ENCODE peak calls at places on chromosomes 5 and 9, in eight cellular contexts. U, S, P, A, X, C, L and D are unnamed samples. For H3K4me1, the result is how much of the 10 kb centered on the place peaks cover.

GRCh38 chr5:135535820-135536801 is at the start of gene NEUROG1:
- DNase-seq in X (peak), S (no peak), U (no peak), P (no peak), A (no peak), L (peak), C (no peak), D (no peak)

GRCh38 chr5:72951850-72952468 is 3.9 kb upstream of the FCHO2 start:
- DNase-seq in X (no peak), S (no peak), L (no peak), P (no peak), A (peak), U (peak), C (no peak), D (no peak)

GRCh38 chr9:121772600-121773285 is 121.3 kb downstream of the DAB2IP start:
- DNase-seq in U (no peak), S (peak), C (no peak), X (no peak), A (no peak), L (no peak), P (peak), D (peak)

GRCh38 chr5:145587308-145588071 is 247.7 kb downstream of the PRELID2 start:
- DNase-seq in P (no peak), L (no peak), C (no peak), U (peak), S (no peak), A (no peak), X (no peak), D (no peak)

GRCh38 chr9:98375138-98375726 is 119.8 kb upstream of the TBC1D2 start:
- DNase-seq in S (no peak), L (no peak), A (no peak), C (no peak), X (no peak), P (no peak), U (no peak), D (no peak)

GRCh38 chr9:121326130-121326838 is 43.8 kb downstream of the STOM start:
- DNase-seq in X (no peak), S (peak), L (no peak), C (peak), A (peak), U (no peak), P (peak), D (peak)

GRCh38 chr5:127097288-127097687 is 24.0 kb upstream of the C5orf63 start:
- DNase-seq in A (no peak), P (no peak), X (peak), S (no peak), U (no peak), L (no peak), C (no peak), D (no peak)

GRCh38 chr9:68741751-68742730 is 37.0 kb downstream of the PIP5K1B start:
- DNase-seq in S (no peak), U (no peak), C (no peak), X (no peak), A (no peak), P (no peak), L (no peak), D (no peak)

GRCh38 chr9:97511762-97512429 is 10.4 kb downstream of the TMOD1 start:
- DNase-seq in L (peak), A (no peak), P (no peak), X (no peak), S (no peak), C (no peak), U (no peak), D (no peak)

GRCh38 chr9:135574331-135574730 is 12.8 kb downstream of the PAEP start:
- DNase-seq in P (no peak), X (no peak), S (no peak), A (no peak), C (no peak), U (no peak), L (no peak), D (no peak)

GRCh38 chr5:143205386-143205785 is 198.1 kb downstream of the NR3C1 start:
- DNase-seq in U (no peak), S (no peak), P (no peak), X (no peak), L (no peak), C (no peak), A (no peak), D (no peak)

GRCh38 chr9:89234636-89235035 is 56.0 kb upstream of the SHC3 start:
- DNase-seq in A (no peak), C (no peak), S (no peak), X (peak), L (peak), P (no peak), U (peak), D (no peak)

GRCh38 chr5:153480401-153480800 is 10.1 kb upstream of the GRIA1 start:
- DNase-seq in X (no peak), A (no peak), C (no peak), S (no peak), U (no peak), P (no peak), L (no peak), D (no peak)

GRCh38 chr9:98280574-98280973 is 25.1 kb upstream of the TBC1D2 start:
- DNase-seq in X (peak), S (no peak), C (no peak), L (no peak), U (no peak), A (no peak), P (no peak), D (no peak)

GRCh38 chr9:87077986-87078385 is 130.7 kb upstream of the GAS1 start:
- DNase-seq in P (no peak), X (no peak), L (no peak), C (no peak), A (no peak), U (no peak), S (no peak), D (no peak)

GRCh38 chr5:150422758-150423157 is 10.0 kb upstream of the CD74 start:
- DNase-seq in X (no peak), S (no peak), P (no peak), U (no peak), A (no peak), C (no peak), L (no peak), D (no peak)

GRCh38 chr9:109519366-109519765 is 21.3 kb upstream of the PTPN3 start:
- DNase-seq in C (no peak), U (no peak), A (no peak), S (no peak), X (no peak), L (no peak), P (no peak), D (no peak)

GRCh38 chr9:109517798-109518435 is 19.8 kb upstream of the PTPN3 start:
- DNase-seq in A (no peak), S (no peak), C (no peak), X (no peak), U (no peak), P (no peak), L (no peak), D (no peak)

GRCh38 chr9:109513871-109514270 is 15.8 kb upstream of the PTPN3 start:
- DNase-seq in C (no peak), S (no peak), A (no peak), X (no peak), L (no peak), U (no peak), P (no peak), D (no peak)

GRCh38 chr9:109520475-109521132 is 22.5 kb upstream of the PTPN3 start:
- DNase-seq in S (peak), P (no peak), A (peak), X (peak), U (peak), L (peak), C (peak), D (peak)

GRCh38 chr9:109518621-109519335 is 20.7 kb upstream of the PTPN3 start:
- DNase-seq in S (no peak), X (no peak), L (no peak), C (no peak), P (no peak), A (no peak), U (no peak), D (no peak)
- TF ChIP-seq EP300 in S (no peak), X (no peak), L (no peak), C (no peak), P (no peak), A (no peak), U (no peak), D (no peak)

GRCh38 chr9:115209601-115210306 is 91.8 kb upstream of the TNC start:
- DNase-seq in S (no peak), L (no peak), U (no peak), P (no peak), A (no peak), X (no peak), C (no peak), D (no peak)
- H3K4me1 ChIP-seq in S (under half), L (under half), U (under half), P (under half), A (under half), X (half or more), C (under half), D (under half)

GRCh38 chr5:119387900-119388618 is 32.2 kb downstream of the TNFAIP8 start:
- DNase-seq in C (no peak), P (no peak), L (no peak), S (no peak), X (no peak), U (no peak), A (no peak), D (no peak)

GRCh38 chr5:119389288-119390065 is 33.7 kb downstream of the TNFAIP8 start:
- DNase-seq in S (no peak), P (no peak), L (no peak), C (no peak), U (no peak), A (no peak), X (no peak), D (no peak)

GRCh38 chr5:119388619-119389190 is 32.9 kb downstream of the TNFAIP8 start:
- DNase-seq in S (no peak), C (no peak), X (no peak), P (no peak), U (no peak), A (no peak), L (no peak), D (no peak)

GRCh38 chr5:119385136-119386128 is 29.6 kb downstream of the TNFAIP8 start:
- DNase-seq in L (no peak), P (no peak), A (no peak), C (no peak), X (no peak), U (no peak), S (no peak), D (no peak)

DNA sequence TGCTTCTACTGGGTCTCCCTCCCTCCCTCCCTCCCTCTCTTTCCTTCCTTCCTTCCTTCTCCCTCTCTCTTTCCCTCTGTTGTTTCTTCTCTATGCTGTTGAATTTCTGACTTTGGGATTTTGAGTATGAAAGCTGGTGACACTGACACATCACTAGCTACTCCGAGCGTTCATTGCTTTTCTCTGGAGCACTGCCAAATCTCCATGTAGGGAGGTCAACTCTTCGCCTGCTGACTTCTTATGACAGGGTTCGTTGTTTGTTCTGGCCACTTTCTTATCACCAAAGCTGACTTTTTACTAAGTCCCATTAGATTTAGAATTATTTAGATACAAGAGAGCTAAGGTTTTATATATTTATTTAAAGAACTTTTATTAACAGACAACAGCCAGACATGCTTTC is 31.1 kb downstream of the TNFAIP8 start:
- DNase-seq in X (no peak), U (no peak), S (no peak), L (no peak), P (no peak), C (no peak), A (no peak), D (no peak)
- H3K4me3 ChIP-seq in X (no peak), U (no peak), S (no peak), L (no peak), P (no peak), C (no peak), A (no peak), D (no peak)

GRCh38 chr5:111367081-111367480 is 142.9 kb downstream of the CAMK4 start:
- DNase-seq in C (no peak), S (no peak), L (no peak), A (no peak), U (no peak), X (no peak), P (no peak), D (no peak)

GRCh38 chr5:111364992-111365391 is 140.8 kb downstream of the CAMK4 start:
- DNase-seq in L (no peak), A (no peak), C (no peak), X (no peak), S (no peak), U (no peak), P (no peak), D (no peak)

GRCh38 chr5:111366388-111366787 is 142.2 kb downstream of the CAMK4 start:
- DNase-seq in P (no peak), L (no peak), C (no peak), A (no peak), X (peak), S (no peak), U (no peak), D (no peak)
- TF ChIP-seq EP300 in P (no peak), L (no peak), C (no peak), A (no peak), X (peak), S (no peak), U (no peak), D (no peak)

GRCh38 chr9:110994771-110995241 is 43.5 kb downstream of the LPAR1 start:
- DNase-seq in L (no peak), P (no peak), C (no peak), A (no peak), S (no peak), X (no peak), U (no peak), D (no peak)
- H3K4me1 ChIP-seq in L (under half), P (under half), C (under half), A (under half), S (under half), X (under half), U (under half), D (under half)

GRCh38 chr5:78268361-78268760 is 26.1 kb downstream of the AP3B1 start:
- DNase-seq in L (no peak), U (no peak), C (no peak), S (no peak), P (no peak), A (no peak), X (no peak), D (no peak)
- H3K4me3 ChIP-seq in L (no peak), U (no peak), C (no peak), S (no peak), P (no peak), A (no peak), X (no peak), D (no peak)

GRCh38 chr5:54387659-54388232 is 67.8 kb upstream of the HSPB3 start:
- DNase-seq in A (no peak), X (no peak), C (no peak), P (no peak), S (no peak), L (no peak), U (no peak), D (no peak)

GRCh38 chr5:54388811-54389210 is 66.7 kb upstream of the HSPB3 start:
- DNase-seq in S (no peak), P (no peak), A (no peak), L (no peak), X (no peak), C (no peak), U (no peak), D (no peak)

GRCh38 chr5:54388411-54388810 is 67.1 kb upstream of the HSPB3 start:
- DNase-seq in S (no peak), C (no peak), A (no peak), X (no peak), P (peak), L (no peak), U (no peak), D (no peak)

GRCh38 chr5:54390539-54391031 is 64.9 kb upstream of the HSPB3 start:
- DNase-seq in X (no peak), U (no peak), S (no peak), A (no peak), L (no peak), C (no peak), P (no peak), D (no peak)

GRCh38 chr5:54390015-54390414 is 65.5 kb upstream of the HSPB3 start:
- DNase-seq in C (no peak), A (peak), U (peak), S (no peak), L (no peak), P (no peak), X (no peak), D (no peak)
- TF ChIP-seq EP300 in C (no peak), A (no peak), U (no peak), S (no peak), L (no peak), P (no peak), X (no peak), D (no peak)